ENCODE peak calls at places on chromosomes 5 and 9, in seven cellular contexts. L is fibroblast of lung; Q is naive thymus-derived CD4-positive, alpha-beta T cell; J is brain microvascular endothelial cell; U is astrocyte; R is GM06990; D is adrenal gland. Z is an unnamed sample.

GRCh38 chr5:164472150-164472549 is 966.7 kb downstream of the MAT2B start:
- DNase-seq in L (no peak), Q (no peak), J (no peak), U (no peak), R (no peak), D (no peak), Z (no peak)

GRCh38 chr5:174520420-174521396 is 203.7 kb upstream of the MSX2 start:
- DNase-seq in L (peak), Q (no peak), J (no peak), U (peak), R (no peak), D (no peak), Z (peak)

GRCh38 chr9:93670208-93671029 is 94.0 kb downstream of the PHF2 start:
- DNase-seq in L (peak), Q (peak), J (peak), U (no peak), R (no peak), D (peak), Z (peak)

GRCh38 chr9:15501803-15502202 is 9.0 kb downstream of the PSIP1 start:
- DNase-seq in L (no peak), Q (no peak), J (no peak), U (no peak), R (no peak), D (no peak), Z (no peak)

GRCh38 chr9:24257726-24258125 is 288.0 kb downstream of the IZUMO3 start:
- DNase-seq in L (peak), Q (no peak), J (no peak), U (peak), R (no peak), D (no peak), Z (no peak)

GRCh38 chr5:57955506-57955905 is 472.9 kb upstream of the ACTBL2 start:
- DNase-seq in L (no peak), Q (no peak), J (no peak), U (no peak), R (no peak), D (no peak), Z (no peak)

GRCh38 chr5:150783422-150783928 is 4.9 kb downstream of the SMIM3 start:
- DNase-seq in L (peak), Q (peak), J (peak), U (peak), R (peak), D (peak), Z (peak)

GRCh38 chr9:16509946-16510504 is 360.4 kb downstream of the BNC2 start:
- DNase-seq in L (peak), Q (no peak), J (peak), U (peak), R (no peak), D (no peak), Z (peak)

GRCh38 chr5:26024774-26025173 is 1013.6 kb downstream of the CDH9 start:
- DNase-seq in L (no peak), Q (no peak), J (no peak), U (no peak), R (no peak), D (no peak), Z (no peak)

GRCh38 chr5:61401726-61402125 is 69.7 kb downstream of the ZSWIM6 start:
- DNase-seq in L (peak), Q (no peak), J (peak), U (peak), R (no peak), D (no peak), Z (peak)

GRCh38 chr9:87557996-87558395 is 60.3 kb downstream of the DAPK1 start:
- DNase-seq in L (peak), Q (no peak), J (no peak), U (peak), R (no peak), D (no peak), Z (peak)

GRCh38 chr9:6237267-6237666 is 21.7 kb downstream of the IL33 start:
- DNase-seq in L (no peak), Q (no peak), J (no peak), U (no peak), R (no peak), D (no peak), Z (no peak)

GRCh38 chr5:148840531-148840930 is 14.1 kb downstream of the ADRB2 start:
- DNase-seq in L (no peak), Q (no peak), J (no peak), U (no peak), R (no peak), D (no peak), Z (peak)

GRCh38 chr9:98231770-98232478 is 23.5 kb downstream of the TBC1D2 start:
- DNase-seq in L (peak), Q (no peak), J (peak), U (peak), R (no peak), D (peak), Z (peak)

GRCh38 chr5:42242210-42242609 is 181.0 kb upstream of the GHR start:
- DNase-seq in L (no peak), Q (no peak), J (no peak), U (no peak), R (no peak), D (no peak), Z (no peak)

GRCh38 chr9:110133608-110134214 is 74.2 kb downstream of the C9orf152 start:
- DNase-seq in L (peak), Q (no peak), J (peak), U (peak), R (no peak), D (no peak), Z (peak)

GRCh38 chr9:98192503-98193335 is at the start of gene CORO2A:
- DNase-seq in L (peak), Q (peak), J (peak), U (peak), R (peak), D (peak), Z (peak)

GRCh38 chr5:455806-456205 is 12.8 kb downstream of the EXOC3 start:
- DNase-seq in L (no peak), Q (no peak), J (no peak), U (no peak), R (no peak), D (no peak), Z (no peak)

GRCh38 chr5:123543438-123543837 is 31.5 kb downstream of the CSNK1G3 start:
- DNase-seq in L (peak), Q (no peak), J (no peak), U (no peak), R (no peak), D (no peak), Z (no peak)

GRCh38 chr5:109038209-109038840 is 290.6 kb downstream of the FER start:
- DNase-seq in L (no peak), Q (no peak), J (no peak), U (no peak), R (no peak), D (no peak), Z (peak)

GRCh38 chr5:441996-442334 is 1.0 kb upstream of the EXOC3 start:
- DNase-seq in L (no peak), Q (no peak), J (no peak), U (no peak), R (no peak), D (no peak), Z (no peak)

GRCh38 chr5:9440517-9440916 is 105.4 kb downstream of the SEMA5A start:
- DNase-seq in L (peak), Q (no peak), J (no peak), U (peak), R (no peak), D (no peak), Z (peak)

GRCh38 chr9:69027355-69028097 is 8.0 kb upstream of the FXN start:
- DNase-seq in L (peak), Q (peak), J (peak), U (peak), R (no peak), D (no peak), Z (peak)

GRCh38 chr5:28286566-28286965 is 1248.2 kb upstream of the CDH9 start:
- DNase-seq in L (peak), Q (no peak), J (no peak), U (no peak), R (no peak), D (no peak), Z (no peak)

GRCh38 chr9:72524820-72525539 is 3.6 kb downstream of the TMC1 start:
- DNase-seq in L (peak), Q (no peak), J (peak), U (peak), R (peak), D (peak), Z (peak)

GRCh38 chr5:73789851-73790281 is 163.9 kb downstream of the ARHGEF28 start:
- DNase-seq in L (peak), Q (no peak), J (no peak), U (peak), R (no peak), D (no peak), Z (peak)

GRCh38 chr9:98999152-98999525 is 55.4 kb downstream of the COL15A1 start:
- DNase-seq in L (no peak), Q (no peak), J (no peak), U (no peak), R (no peak), D (no peak), Z (no peak)

GRCh38 chr5:53246042-53246836 is 136.7 kb upstream of the MOCS2 start:
- DNase-seq in L (peak), Q (no peak), J (peak), U (peak), R (no peak), D (no peak), Z (peak)

GRCh38 chr9:131701789-131702337 is 38.0 kb downstream of the RAPGEF1 start:
- DNase-seq in L (peak), Q (no peak), J (no peak), U (peak), R (no peak), D (no peak), Z (peak)

GRCh38 chr5:93430673-93431192 is 150.3 kb downstream of the NR2F1-AS1 start:
- DNase-seq in L (no peak), Q (no peak), J (no peak), U (no peak), R (no peak), D (no peak), Z (no peak)

GRCh38 chr9:104993291-104993963 is 65.5 kb upstream of the ABCA1 start:
- DNase-seq in L (peak), Q (peak), J (peak), U (peak), R (no peak), D (peak), Z (peak)

GRCh38 chr5:43305948-43306563 is 7.2 kb downstream of the HMGCS1 start:
- DNase-seq in L (peak), Q (peak), J (peak), U (peak), R (peak), D (no peak), Z (peak)

GRCh38 chr9:95048225-95049087 is 269.1 kb downstream of the FANCC start:
- DNase-seq in L (peak), Q (peak), J (no peak), U (no peak), R (peak), D (peak), Z (peak)

GRCh38 chr9:94672811-94673487 is 33.6 kb upstream of the FBP1 start:
- DNase-seq in L (peak), Q (no peak), J (peak), U (peak), R (no peak), D (no peak), Z (peak)

DNA sequence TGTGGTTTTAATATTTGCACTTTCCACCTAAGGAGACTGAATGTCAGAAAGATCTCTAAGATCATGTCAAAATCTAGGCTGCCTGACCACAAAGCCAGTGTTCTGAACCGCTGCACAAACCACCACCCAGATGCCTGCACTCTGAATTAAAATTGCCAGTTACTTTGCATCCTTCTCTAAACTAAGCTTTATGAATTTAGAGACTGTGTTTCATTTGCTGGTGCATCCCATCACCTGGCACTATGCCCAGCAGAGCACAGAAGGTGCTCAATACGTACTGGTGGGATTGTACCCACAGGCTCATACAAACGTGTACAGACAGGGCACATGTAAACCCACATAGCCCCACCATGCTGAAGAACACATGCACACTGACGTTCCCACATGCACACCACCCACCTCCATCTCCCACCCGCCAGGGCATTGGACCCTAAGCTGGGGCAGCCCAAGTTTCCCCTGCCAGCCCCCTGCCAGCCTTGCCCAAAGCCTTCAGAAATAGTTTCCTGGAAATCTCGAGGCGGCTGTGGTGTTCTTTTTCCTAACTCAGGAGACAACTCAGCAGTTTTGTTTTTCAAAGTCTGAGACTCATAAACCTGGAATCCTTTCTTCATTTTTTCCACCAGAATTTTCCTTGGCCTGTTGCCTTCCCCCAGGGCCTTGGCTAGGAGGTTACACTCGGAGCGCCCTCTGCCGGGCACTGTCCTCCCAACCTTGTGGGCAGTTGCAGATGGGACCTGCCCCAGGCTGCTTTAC is 9.6 kb upstream of the TRAF1 start:
- DNase-seq in L (peak), Q (peak), J (peak), U (peak), R (peak), D (peak), Z (peak)
- H3K4me3 ChIP-seq in L (peak), Q (peak), J (peak), U (peak), R (peak), D (no peak), Z (peak)

DNA sequence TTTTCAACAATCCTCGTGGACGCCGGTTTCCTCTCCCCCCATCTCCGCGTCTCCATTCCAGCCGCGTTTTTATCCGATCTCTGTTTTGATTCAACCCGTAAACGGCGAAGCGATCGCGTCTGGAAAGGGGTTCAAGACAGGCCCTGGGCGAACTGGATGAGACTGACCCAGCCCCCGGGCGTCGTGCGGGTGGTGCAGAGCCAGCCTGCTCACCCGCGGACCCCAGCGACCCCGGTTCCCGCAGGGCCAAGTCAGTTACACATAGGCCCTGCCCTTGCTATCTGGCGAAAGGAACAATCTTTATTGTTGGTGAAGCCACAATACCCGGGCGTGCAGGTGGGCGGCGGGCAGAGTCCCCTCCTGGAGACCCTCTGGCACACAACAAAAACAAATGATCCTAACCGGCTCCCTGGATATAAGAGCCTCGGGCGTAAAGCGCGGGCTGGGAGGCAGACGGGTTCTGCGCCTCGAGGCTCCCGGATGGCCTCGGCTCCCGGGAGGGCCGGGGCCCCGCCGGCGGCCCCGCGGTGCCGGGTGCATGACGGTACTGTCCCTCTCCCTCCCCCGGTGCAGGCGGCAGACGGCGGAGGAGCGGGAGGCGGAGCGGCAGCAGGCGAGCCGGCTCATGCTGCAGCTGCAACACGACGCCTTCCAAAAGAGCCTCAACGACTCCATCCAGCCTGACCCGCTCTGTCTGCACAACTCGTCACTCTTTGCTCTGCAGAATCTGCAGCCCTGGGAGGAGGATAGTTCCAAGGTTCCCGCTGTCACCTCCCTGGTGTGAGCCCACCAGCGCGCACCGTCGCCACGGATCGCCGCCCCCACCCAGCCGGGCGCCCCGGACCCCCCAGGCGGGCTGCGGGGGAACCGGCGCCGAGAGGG is 2.0 kb downstream of the TLX3 start:
- DNase-seq in L (no peak), Q (no peak), J (no peak), U (no peak), R (no peak), D (no peak), Z (peak)
- H3K4me3 ChIP-seq in L (no peak), Q (no peak), J (no peak), U (no peak), R (no peak), D (no peak), Z (no peak)

GRCh38 chr9:112331676-112331955 is 1.8 kb downstream of the PTBP3 start:
- DNase-seq in L (no peak), Q (no peak), J (no peak), U (no peak), R (no peak), D (no peak), Z (no peak)
- H3K4me3 ChIP-seq in L (peak), Q (peak), J (peak), U (peak), R (peak), D (no peak), Z (peak)

GRCh38 chr5:65480306-65480865 is 1.3 kb downstream of the ADAMTS6 start:
- DNase-seq in L (peak), Q (peak), J (peak), U (peak), R (peak), D (peak), Z (peak)
- H3K4me3 ChIP-seq in L (peak), Q (peak), J (peak), U (peak), R (peak), D (no peak), Z (peak)

GRCh38 chr5:5014836-5015235 is 125.3 kb upstream of the ADAMTS16 start:
- DNase-seq in L (peak), Q (no peak), J (peak), U (peak), R (no peak), D (no peak), Z (no peak)
- H3K4me3 ChIP-seq in L (no peak), Q (no peak), J (no peak), U (peak), R (no peak), D (no peak), Z (no peak)

DNA sequence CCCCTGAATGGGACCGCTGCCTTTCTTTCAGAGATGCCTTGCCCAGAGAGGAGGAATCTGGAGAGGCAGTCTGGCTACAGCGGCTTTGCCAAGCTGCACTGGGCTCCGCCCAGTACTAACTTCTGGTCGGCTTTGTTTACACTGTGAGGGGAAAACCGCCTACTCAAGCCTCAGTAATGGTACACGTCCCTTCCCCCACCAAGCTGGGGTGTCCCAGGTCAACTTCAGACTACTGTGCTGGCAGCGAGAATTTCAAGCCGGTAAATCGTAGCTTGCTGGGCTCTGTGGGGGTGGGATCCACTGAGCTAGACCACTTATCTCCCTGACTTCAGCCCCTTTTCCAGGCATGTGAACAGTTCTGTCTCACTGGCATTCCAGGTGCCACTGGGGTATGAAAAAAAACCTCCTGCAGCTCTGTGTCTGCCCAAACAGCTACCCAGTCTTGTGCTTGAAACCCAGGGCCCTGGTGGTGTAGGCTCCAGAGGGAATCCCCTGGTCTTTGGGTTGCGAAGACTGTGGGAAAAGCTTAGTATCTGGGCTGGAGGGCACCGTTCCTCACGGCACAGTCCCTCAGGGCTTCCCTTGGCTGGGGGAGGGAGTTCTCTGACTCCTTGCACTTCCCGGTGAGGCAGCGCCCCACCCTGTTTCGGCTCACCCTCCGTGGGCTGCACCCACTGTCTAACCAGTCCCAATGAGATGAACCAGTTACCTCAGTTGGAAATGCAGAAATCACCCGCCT is 171.2 kb downstream of the CWC27 start:
- DNase-seq in L (peak), Q (no peak), J (peak), U (no peak), R (no peak), D (no peak), Z (peak)
- H3K4me3 ChIP-seq in L (no peak), Q (no peak), J (peak), U (no peak), R (no peak), D (no peak), Z (no peak)

DNA sequence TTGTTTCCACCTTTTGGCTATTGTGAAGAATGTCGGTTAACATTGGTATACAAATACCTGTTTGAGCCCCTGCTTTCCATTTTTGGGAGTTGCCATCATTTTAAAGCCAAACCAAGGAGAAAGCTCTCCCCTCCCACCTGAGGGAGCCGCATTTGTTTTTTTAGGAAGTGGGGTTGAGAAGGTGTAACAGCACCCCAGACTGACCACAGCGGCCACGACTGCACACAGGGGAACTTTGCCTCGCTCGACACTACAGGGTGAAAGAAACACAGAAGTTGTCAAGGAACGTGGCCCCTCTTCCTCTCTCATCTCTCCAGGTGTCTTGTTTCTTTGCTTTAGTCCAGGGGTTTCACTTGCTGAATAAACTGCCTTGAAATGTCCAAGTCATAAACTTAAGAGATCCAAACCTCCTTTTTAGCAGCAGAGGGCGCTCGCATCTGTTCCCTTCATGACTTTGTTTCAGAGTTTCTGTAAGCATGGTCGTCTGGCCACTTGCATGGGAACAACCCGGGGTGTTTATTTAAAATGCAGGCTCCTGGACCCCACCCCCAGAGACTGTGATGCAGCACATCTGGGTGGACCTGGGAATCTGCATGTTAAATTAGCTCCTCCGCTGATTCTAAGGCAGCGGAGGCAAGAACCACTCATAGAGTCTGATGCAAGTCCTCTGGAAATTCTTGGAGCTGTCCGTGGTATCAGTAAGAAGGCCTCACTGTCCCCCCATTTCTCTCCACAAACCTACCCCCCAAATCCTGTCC is 2.1 kb upstream of the TTLL11 start:
- DNase-seq in L (peak), Q (peak), J (peak), U (no peak), R (peak), D (no peak), Z (peak)
- H3K4me3 ChIP-seq in L (peak), Q (no peak), J (no peak), U (no peak), R (no peak), D (no peak), Z (no peak)

GRCh38 chr9:135698236-135698635 is 1.0 kb downstream of the SOHLH1 start:
- DNase-seq in L (no peak), Q (no peak), J (no peak), U (no peak), R (no peak), D (no peak), Z (no peak)
- H3K4me3 ChIP-seq in L (no peak), Q (no peak), J (no peak), U (no peak), R (no peak), D (no peak), Z (no peak)

GRCh38 chr5:177429248-177430045 is 3.0 kb downstream of the GRK6 start:
- DNase-seq in L (no peak), Q (peak), J (no peak), U (no peak), R (peak), D (peak), Z (no peak)
- H3K4me3 ChIP-seq in L (no peak), Q (peak), J (no peak), U (no peak), R (peak), D (no peak), Z (no peak)